ENCODE peak calls at places on chromosomes 13 and 19, in seven cellular contexts. V is neural crest cell; O is tibial artery; Q is activated CD4-positive, alpha-beta T cell treated with anti-CD3 and anti-CD28 coated beads for 1 hour; K is IMR-90; P is EL; M is fibroblast of lung. X is an unnamed sample.

GRCh38 chr13:28574617-28575142 is 79.8 kb upstream of the FLT1 start:
- DNase-seq in P (peak; percentile 99), O (no peak), M (peak; percentile 91), K (peak; percentile 100), Q (no peak), V (no peak), X (peak; percentile 94)

GRCh38 chr13:26220575-26220974 is 1.5 kb downstream of the RNF6 start:
- DNase-seq in K (peak; percentile 68), P (peak; percentile 64), V (no peak), O (no peak), Q (no peak), M (peak; percentile 47), X (peak; percentile 74)

GRCh38 chr19:27876489-27876888 is 1336.5 kb downstream of the UQCRFS1 start:
- DNase-seq in P (no peak), K (no peak), M (no peak), O (no peak), V (no peak), Q (no peak), X (no peak)

GRCh38 chr19:49999371-50000010 is 25.7 kb downstream of the VRK3 start:
- DNase-seq in O (no peak), V (no peak), Q (no peak), M (no peak), K (no peak), P (no peak), X (no peak)

GRCh38 chr13:22837980-22838615 is 342.7 kb upstream of the SGCG start:
- DNase-seq in P (no peak), V (no peak), M (no peak), K (no peak), O (no peak), Q (no peak), X (no peak)

GRCh38 chr19:23055946-23056345 is 53.0 kb upstream of the ZNF728 start:
- DNase-seq in O (no peak), P (no peak), M (no peak), V (no peak), K (no peak), Q (no peak), X (no peak)

GRCh38 chr13:95100525-95101121 is 200.6 kb downstream of the ABCC4 start:
- DNase-seq in P (peak; percentile 89), K (peak; percentile 77), O (no peak), V (peak; percentile 5), Q (no peak), M (peak; percentile 47), X (peak; percentile 23)

GRCh38 chr19:31947436-31947835 is 398.0 kb upstream of the ZNF507 start:
- DNase-seq in Q (no peak), V (no peak), P (no peak), M (no peak), K (no peak), O (no peak), X (no peak)

GRCh38 chr19:17340871-17341357 is 3.6 kb downstream of the GTPBP3 start:
- DNase-seq in M (no peak), K (no peak), O (no peak), P (no peak), V (no peak), Q (no peak), X (no peak)

GRCh38 chr19:6769006-6769637 is 1.9 kb upstream of the SH2D3A start:
- DNase-seq in V (no peak), Q (no peak), K (peak; percentile 19), P (peak; percentile 33), M (peak; percentile 47), O (no peak), X (peak; percentile 56)

GRCh38 chr19:18059902-18060301 is 26.8 kb downstream of the IL12RB1 start:
- DNase-seq in K (no peak), P (no peak), M (no peak), V (no peak), Q (no peak), O (no peak), X (no peak)

GRCh38 chr19:58356236-58356970 is 3.1 kb upstream of the A1BG start:
- DNase-seq in O (no peak), P (peak; percentile 50), Q (peak; percentile 19), M (peak; percentile 39), K (peak; percentile 43), V (no peak), X (peak; percentile 52)

GRCh38 chr19:58558066-58558622 is at the start of gene UBE2M:
- DNase-seq in K (no peak), V (peak; percentile 57), O (peak; percentile 85), Q (peak; percentile 38), P (peak; percentile 48), M (no peak), X (peak; percentile 64)

GRCh38 chr19:1514295-1514661 is 1.5 kb upstream of the ADAMTSL5 start:
- DNase-seq in V (no peak), K (no peak), M (no peak), Q (no peak), O (no peak), P (no peak), X (no peak)

GRCh38 chr19:32421589-32422361 is 16.2 kb downstream of the DPY19L3 start:
- DNase-seq in M (no peak), P (no peak), V (no peak), O (no peak), Q (no peak), K (no peak), X (peak; percentile 54)